ENCODE peak calls at places on chromosomes 13 and 19, in four cellular contexts. M is AG08396, E is pons, H is cerebellum. L is an unnamed sample.

GRCh38 chr19:17259934-17260333 is 4.6 kb downstream of the USHBP1 start:
- DNase-seq in M (no peak), E (no peak), H (no peak), L (no peak)

GRCh38 chr19:35851213-35852028 is 883 bp downstream of the NPHS1 start:
- DNase-seq in M (no peak), E (no peak), H (no peak), L (no peak)

GRCh38 chr13:43414111-43414510 is 372.7 kb downstream of the ENOX1 start:
- DNase-seq in H (no peak), E (no peak), M (no peak), L (no peak)

GRCh38 chr13:41492432-41493267 is 35.3 kb downstream of the RGCC start:
- DNase-seq in E (no peak), H (no peak), M (no peak), L (no peak)

GRCh38 chr13:91346848-91347211 is 657 bp upstream of the MIR17HG start:
- DNase-seq in M (no peak), E (peak), H (no peak), L (peak)

GRCh38 chr19:47381653-47382279 is 32.7 kb downstream of the DHX34 start:
- DNase-seq in H (no peak), M (no peak), E (no peak), L (no peak)

GRCh38 chr13:101152184-101152583 is 264.1 kb downstream of the NALCN start:
- DNase-seq in H (no peak), M (no peak), E (no peak), L (no peak)

GRCh38 chr13:55230570-55230908 is 1910.2 kb upstream of the PRR20A start:
- DNase-seq in E (no peak), M (no peak), H (no peak), L (no peak)

GRCh38 chr19:7636691-7637373 is at the start of gene STXBP2:
- DNase-seq in M (peak), E (no peak), H (no peak), L (no peak)

GRCh38 chr19:46753420-46754155 is 7.3 kb upstream of the STRN4 start:
- DNase-seq in H (peak), E (no peak), M (no peak), L (peak)

GRCh38 chr19:41897820-41898219 is 14.8 kb downstream of the ARHGEF1 start:
- DNase-seq in M (no peak), E (no peak), H (no peak), L (no peak)

GRCh38 chr19:41908724-41909464 is 19.4 kb downstream of the ERFL start:
- DNase-seq in M (no peak), E (no peak), H (no peak), L (no peak)

GRCh38 chr19:56538761-56539263 is at the start of gene ZFP28:
- DNase-seq in H (peak), M (peak), E (no peak), L (no peak)

GRCh38 chr13:103960011-103960410 is 893.8 kb upstream of the SLC10A2 start:
- DNase-seq in E (no peak), H (no peak), M (no peak), L (no peak)

GRCh38 chr19:33698576-33699435 is 77.1 kb downstream of the CHST8 start:
- DNase-seq in M (no peak), E (no peak), H (no peak), L (peak)

GRCh38 chr19:42343344-42344110 is 18.1 kb downstream of the MEGF8 start:
- DNase-seq in M (no peak), H (no peak), E (no peak), L (no peak)

GRCh38 chr19:8569066-8569761 is 8.0 kb downstream of the MYO1F start:
- DNase-seq in M (peak), H (no peak), E (peak), L (no peak)

GRCh38 chr19:18832331-18833140 is 777 bp downstream of the UPF1 start:
- DNase-seq in E (no peak), H (peak), M (no peak), L (no peak)

GRCh38 chr19:10784257-10784656 is 51.8 kb downstream of the TMED1 start:
- DNase-seq in E (peak), M (no peak), H (no peak), L (no peak)

GRCh38 chr13:114065926-114066774 is 66.3 kb downstream of the RASA3 start:
- DNase-seq in H (no peak), M (no peak), E (no peak), L (no peak)

GRCh38 chr19:38719761-38720558 is 24.3 kb downstream of the CAPN12 start:
- DNase-seq in H (no peak), E (no peak), M (no peak), L (no peak)

GRCh38 chr19:8412783-8413592 is at the start of gene MARCHF2:
- DNase-seq in H (peak), M (peak), E (peak), L (peak)

GRCh38 chr13:75399879-75400217 is 82.1 kb downstream of the TBC1D4 start:
- DNase-seq in E (no peak), H (no peak), M (no peak), L (no peak)

GRCh38 chr19:51480590-51480989 is 2.3 kb downstream of the CEACAM18 start:
- DNase-seq in M (no peak), H (no peak), E (no peak), L (no peak)

GRCh38 chr13:42233726-42234125 is 38.2 kb upstream of the AKAP11 start:
- DNase-seq in H (no peak), E (no peak), M (no peak), L (no peak)

GRCh38 chr13:83622422-83622784 is 259.9 kb downstream of the SLITRK1 start:
- DNase-seq in H (no peak), E (no peak), M (peak), L (no peak)

GRCh38 chr13:42594577-42595571 is 20.9 kb downstream of the TNFSF11 start:
- DNase-seq in E (peak), H (peak), M (peak), L (peak)

GRCh38 chr13:80249906-80250513 is 90.9 kb downstream of the SPRY2 start:
- DNase-seq in M (no peak), E (no peak), H (no peak), L (no peak)

GRCh38 chr13:20363604-20364003 is 131.5 kb upstream of the GJB6 start:
- DNase-seq in H (no peak), M (no peak), E (no peak), L (no peak)

GRCh38 chr19:15562861-15563260 is 52.2 kb upstream of the CYP4F8 start:
- DNase-seq in E (no peak), M (peak), H (no peak), L (no peak)

GRCh38 chr13:99686944-99687382 is 185.7 kb downstream of the TM9SF2 start:
- DNase-seq in M (no peak), E (no peak), H (no peak), L (peak)

GRCh38 chr13:77333521-77334083 is 6.7 kb upstream of the MYCBP2 start:
- DNase-seq in H (no peak), M (no peak), E (no peak), L (no peak)

GRCh38 chr13:33169273-33169980 is 116.1 kb downstream of the STARD13 start:
- DNase-seq in M (peak), H (no peak), E (no peak), L (no peak)

GRCh38 chr19:13212759-13213330 is 62.6 kb downstream of the IER2 start:
- DNase-seq in M (no peak), E (peak), H (no peak), L (peak)

GRCh38 chr19:11078893-11079292 is 10.4 kb upstream of the LDLR start:
- DNase-seq in M (no peak), H (no peak), E (no peak), L (no peak)

GRCh38 chr19:45613926-45614725 is 12.1 kb upstream of the GPR4 start:
- DNase-seq in E (no peak), H (no peak), M (peak), L (no peak)

GRCh38 chr13:91647361-91647970 is 249.0 kb downstream of the GPC5 start:
- DNase-seq in E (peak), M (peak), H (no peak), L (no peak)

L was measured in G401.